ENCODE peak calls at places on chromosomes 5 and 9, in ten cellular contexts. A is sigmoid colon, B is GM12878, D is HL-60, L is K562, I is GM12891, T is GM23338, V is upper lobe of left lung, S is breast epithelium, C is prostate gland. J is an unnamed sample.

GRCh38 chr9:98500337-98500919 is 208.3 kb downstream of the GABBR2 start:
- DNase-seq in L (no peak), S (no peak), D (no peak), C (no peak), T (no peak), B (no peak), I (no peak), A (no peak), V (no peak), J (no peak)

GRCh38 chr5:141192110-141192725 is at the start of gene PCDHB10:
- DNase-seq in V (no peak), A (peak; percentile 47), T (peak; percentile 90), C (no peak), D (no peak), S (no peak), B (no peak), L (peak; percentile 52), I (no peak), J (no peak)

GRCh38 chr9:109730228-109730627 is 49.8 kb upstream of the PALM2AKAP2 start:
- DNase-seq in D (no peak), I (no peak), S (peak; percentile 48), T (no peak), C (peak; percentile 64), A (no peak), B (no peak), V (peak; percentile 39), L (no peak), J (no peak)

GRCh38 chr5:17180957-17181723 is 36.3 kb upstream of the BASP1 start:
- DNase-seq in V (no peak), L (peak; percentile 5), S (no peak), C (no peak), T (no peak), D (no peak), B (no peak), I (no peak), A (no peak), J (no peak)

GRCh38 chr9:90046317-90046861 is 441.6 kb downstream of the GADD45G start:
- DNase-seq in A (no peak), L (no peak), C (no peak), I (no peak), S (no peak), T (no peak), D (no peak), B (no peak), V (no peak), J (no peak)

GRCh38 chr9:137062384-137062783 is 8.0 kb downstream of the SAPCD2 start:
- DNase-seq in I (no peak), T (no peak), D (no peak), A (no peak), B (no peak), V (no peak), S (peak; percentile 90), L (no peak), C (no peak), J (no peak)

GRCh38 chr9:91486699-91487497 is 63.3 kb upstream of the NFIL3 start:
- DNase-seq in L (peak; percentile 5), T (no peak), D (no peak), V (no peak), C (no peak), I (no peak), A (no peak), B (no peak), S (no peak), J (no peak)

GRCh38 chr5:79495311-79495710 is 18.6 kb downstream of the HOMER1 start:
- DNase-seq in A (no peak), T (peak; percentile 43), D (no peak), S (no peak), L (no peak), I (no peak), B (no peak), C (peak; percentile 7), V (peak; percentile 25), J (no peak)

GRCh38 chr5:9892696-9893095 is 262.5 kb upstream of the TAS2R1 start:
- DNase-seq in B (no peak), I (no peak), L (no peak), S (no peak), A (no peak), C (no peak), T (no peak), D (no peak), V (no peak), J (no peak)

GRCh38 chr5:94266170-94266569 is 352.2 kb downstream of the KIAA0825 start:
- DNase-seq in T (no peak), V (no peak), I (no peak), L (no peak), S (no peak), B (no peak), D (no peak), A (no peak), C (no peak), J (no peak)

GRCh38 chr9:112546149-112547012 is 59.8 kb downstream of the KIAA1958 start:
- DNase-seq in A (no peak), B (no peak), D (no peak), T (peak; percentile 52), S (no peak), C (no peak), V (no peak), L (peak; percentile 90), I (no peak), J (no peak)

GRCh38 chr5:57696005-57696755 is 213.6 kb upstream of the ACTBL2 start:
- DNase-seq in B (no peak), A (no peak), V (no peak), I (no peak), C (no peak), T (no peak), L (peak; percentile 9), D (no peak), S (no peak), J (no peak)

GRCh38 chr5:57700484-57700883 is 217.9 kb upstream of the ACTBL2 start:
- DNase-seq in V (no peak), D (no peak), B (no peak), T (no peak), C (no peak), I (no peak), L (no peak), S (no peak), A (no peak), J (no peak)

GRCh38 chr5:57696906-57697590 is 214.4 kb upstream of the ACTBL2 start:
- DNase-seq in A (no peak), D (no peak), B (no peak), V (no peak), T (no peak), I (no peak), C (no peak), L (peak; percentile 56), S (no peak), J (no peak)

GRCh38 chr5:57700072-57700471 is 217.5 kb upstream of the ACTBL2 start:
- DNase-seq in I (no peak), V (no peak), T (no peak), C (no peak), S (no peak), L (no peak), A (no peak), B (no peak), D (no peak), J (no peak)

DNA sequence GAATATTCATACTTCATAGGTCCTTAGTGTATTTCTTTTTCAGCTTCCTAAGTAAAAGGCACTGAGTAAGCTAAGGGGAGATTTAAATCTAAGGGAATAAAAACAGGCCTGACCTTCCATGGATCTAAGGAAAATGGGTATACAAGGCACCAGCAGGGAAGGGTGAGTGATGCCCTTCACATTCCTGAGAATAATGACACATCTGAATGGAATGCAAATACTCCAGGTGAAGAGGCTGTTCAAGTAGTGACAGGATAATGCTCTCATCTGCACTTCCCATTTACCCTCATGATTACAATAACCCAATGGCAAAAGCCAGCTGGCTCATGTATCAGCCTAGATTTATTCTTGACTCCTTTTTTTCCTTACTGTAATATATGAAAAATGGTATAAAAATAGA is 216.2 kb upstream of the ACTBL2 start:
- DNase-seq in S (no peak), I (no peak), C (no peak), V (no peak), L (no peak), B (no peak), T (peak; percentile 90), D (no peak), A (no peak), J (no peak)
- TF ChIP-seq POLR2AphosphoS5 in S (no peak), I (no peak), C (no peak), V (no peak), L (no peak), B (no peak), T (no peak), D (no peak), A (no peak), J (no peak)

DNA sequence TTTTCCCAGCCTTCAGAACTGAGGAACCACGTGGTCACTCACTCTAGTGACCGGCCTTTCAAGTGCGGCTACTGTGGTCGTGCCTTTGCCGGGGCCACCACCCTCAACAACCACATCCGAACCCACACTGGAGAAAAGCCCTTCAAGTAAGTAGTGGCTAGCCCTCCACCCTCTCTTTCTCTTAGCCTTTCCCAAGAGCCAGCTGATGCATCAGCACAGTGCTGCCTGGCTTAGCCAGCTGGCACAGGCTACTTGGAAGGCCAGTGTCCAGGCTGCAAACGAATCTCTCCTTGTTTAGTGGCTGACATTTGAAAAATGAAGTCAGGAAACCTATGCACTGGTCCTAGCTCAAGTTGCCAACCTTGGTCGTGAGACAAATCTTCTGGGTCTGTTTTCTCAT is 91.1 kb downstream of the PRDM6 start:
- DNase-seq in V (no peak), T (no peak), D (no peak), A (peak; percentile 73), C (no peak), I (no peak), L (no peak), B (no peak), S (no peak), J (no peak)
- TF ChIP-seq POLR2AphosphoS5 in V (no peak), T (no peak), D (no peak), A (peak; percentile 30), C (no peak), I (no peak), L (no peak), B (no peak), S (no peak), J (no peak)

DNA sequence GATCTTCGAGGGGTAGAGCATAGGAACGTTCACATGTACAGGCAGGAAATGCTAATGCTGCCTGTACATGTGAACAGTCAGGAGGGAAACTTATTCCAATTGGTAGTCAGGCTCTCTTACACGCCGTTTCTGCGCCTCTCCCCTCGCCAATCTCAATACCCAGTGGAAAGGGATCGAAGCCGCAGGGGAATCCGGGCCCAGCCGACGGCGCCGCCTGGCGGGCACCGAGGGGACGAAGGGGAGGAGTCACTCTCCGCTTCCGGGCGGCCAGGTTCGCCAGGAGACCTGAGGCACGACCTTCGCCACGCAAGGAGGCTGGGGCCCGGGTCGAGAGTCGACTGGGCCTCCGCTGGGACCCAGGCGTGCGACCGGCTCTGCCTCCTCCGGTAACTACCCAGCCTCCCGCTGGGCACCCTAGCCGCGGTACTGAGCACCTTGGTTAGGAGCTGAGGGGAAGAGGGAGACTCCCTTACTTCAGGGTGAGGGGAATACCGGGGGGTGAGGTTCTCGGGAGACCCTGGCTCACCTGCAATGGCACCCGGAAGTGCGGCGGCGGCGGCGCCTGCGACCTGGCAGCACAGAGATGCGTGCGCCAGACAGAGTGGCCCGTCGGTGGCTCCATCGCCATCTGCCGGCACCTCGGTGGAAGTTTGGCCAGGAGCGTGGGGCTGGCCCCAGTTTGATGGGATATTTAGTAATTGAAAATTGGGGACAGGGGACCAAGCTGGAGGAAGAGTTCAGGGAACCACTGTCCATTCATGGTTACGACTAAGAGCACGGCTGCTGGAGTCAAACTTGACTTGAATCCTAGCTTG is at the start of gene PIGO:
- DNase-seq in I (peak; percentile 88), D (peak; percentile 84), S (peak; percentile 84), V (peak; percentile 94), B (no peak), C (peak; percentile 82), A (peak; percentile 94), L (peak; percentile 90), T (peak; percentile 94), J (peak; percentile 89)
- TF ChIP-seq POLR2AphosphoS5 in I (peak; percentile 90), D (peak; percentile 90), S (peak; percentile 92), V (peak; percentile 63), B (peak; percentile 94), C (peak; percentile 84), A (no peak), L (peak; percentile 55), T (peak; percentile 82), J (peak; percentile 94)

GRCh38 chr9:34620061-34620994 is at the start of gene DCTN3:
- DNase-seq in L (peak; percentile 93), S (peak; percentile 94), T (peak; percentile 99), D (peak; percentile 85), B (peak; percentile 77), I (peak; percentile 97), A (peak; percentile 98), V (peak; percentile 98), C (peak; percentile 92), J (peak; percentile 97)
- TF ChIP-seq POLR2AphosphoS5 in L (no peak), S (peak; percentile 22), T (no peak), D (peak; percentile 74), B (peak; percentile 81), I (peak; percentile 64), A (peak; percentile 63), V (peak; percentile 17), C (peak; percentile 90), J (peak; percentile 55)